ENCODE peak calls at places on chromosomes 13 and 19, in four cellular contexts. M, O, L and E are unnamed samples.

GRCh38 chr19:13726323-13726722 is 38.0 kb upstream of the MRI1 start:
- DNase-seq in M (no peak), O (no peak), L (no peak), E (no peak)

GRCh38 chr19:58563034-58563573 is 4.7 kb upstream of the UBE2M start:
- DNase-seq in L (no peak), M (no peak), O (no peak), E (no peak)

GRCh38 chr19:37594982-37595382 is 306 bp downstream of the ZNF540 start:
- DNase-seq in O (no peak), M (peak; percentile 27), L (no peak), E (no peak)

GRCh38 chr19:7852851-7853759 is 21.1 kb downstream of the PRR36 start:
- DNase-seq in L (peak; percentile 35), M (peak; percentile 44), O (no peak), E (peak; percentile 78)

GRCh38 chr19:55678121-55678671 is 3.2 kb downstream of the EPN1 start:
- DNase-seq in L (no peak), O (no peak), M (no peak), E (no peak)

GRCh38 chr19:42325896-42326771 is 699 bp downstream of the MEGF8 start:
- DNase-seq in M (no peak), L (no peak), O (no peak), E (no peak)

GRCh38 chr13:34340534-34340933 is 522.6 kb downstream of the RFC3 start:
- DNase-seq in M (no peak), O (no peak), L (peak; percentile 14), E (peak; percentile 69)

GRCh38 chr19:2289714-2290435 is 7.9 kb upstream of the PEAK3 start:
- DNase-seq in L (no peak), O (no peak), M (peak; percentile 58), E (no peak)

GRCh38 chr19:38970664-38971532 is 4.6 kb downstream of the FBXO17 start:
- DNase-seq in O (no peak), M (no peak), L (no peak), E (no peak)

GRCh38 chr13:98648676-98649075 is 71.8 kb upstream of the STK24 start:
- DNase-seq in O (no peak), L (no peak), M (no peak), E (no peak)

GRCh38 chr19:48400018-48400742 is 6.7 kb downstream of the GRIN2D start:
- DNase-seq in L (peak; percentile 40), O (no peak), M (no peak), E (peak; percentile 80)

GRCh38 chr19:2254052-2254872 is 2.0 kb downstream of the JSRP1 start:
- DNase-seq in O (no peak), L (no peak), M (no peak), E (no peak)

GRCh38 chr13:105719861-105720260 is 815.6 kb downstream of the EFNB2 start:
- DNase-seq in O (no peak), M (no peak), L (no peak), E (no peak)

GRCh38 chr13:111323950-111324651 is 3.7 kb downstream of the TEX29 start:
- DNase-seq in O (no peak), L (no peak), M (no peak), E (no peak)